ENCODE peak calls at places on chromosomes 6 and 20, in seven cellular contexts. Q is IMR-90, L is HCT116, D is body of pancreas, N is upper lobe of left lung, S is HepG2, X is A549. H is an unnamed sample.
A peak's percentile ranks its signal among the peaks of the same experiment; 100 is the strongest.

GRCh38 chr6:21321076-21321475 is 272.5 kb upstream of the SOX4 start:
- ATAC-seq in Q (no peak), L (no peak), D (no peak), N (no peak), S (no peak), X (no peak), H (no peak)

GRCh38 chr6:52495859-52496396 is 75.8 kb downstream of the EFHC1 start:
- ATAC-seq in Q (no peak), L (no peak), D (no peak), N (no peak), S (peak; percentile 14), X (no peak), H (no peak)

GRCh38 chr20:36461600-36462439 is 79.5 kb upstream of the MYL9 start:
- ATAC-seq in Q (peak; percentile 61), L (peak; percentile 52), D (peak; percentile 52), N (no peak), S (peak; percentile 13), X (peak; percentile 14), H (peak; percentile 54)

GRCh38 chr20:23725102-23725501 is 25.6 kb downstream of the CST1 start:
- ATAC-seq in Q (no peak), L (no peak), D (no peak), N (no peak), S (no peak), X (no peak), H (no peak)

GRCh38 chr6:151614630-151615029 is 120.8 kb downstream of the CCDC170 start:
- ATAC-seq in Q (no peak), L (no peak), D (no peak), N (no peak), S (no peak), X (no peak), H (no peak)

GRCh38 chr6:168937061-168937460 is 316.6 kb downstream of the THBS2 start:
- ATAC-seq in Q (peak; percentile 82), L (no peak), D (no peak), N (no peak), S (no peak), X (no peak), H (peak; percentile 65)

GRCh38 chr6:37524025-37524647 is 24.4 kb upstream of the CCDC167 start:
- ATAC-seq in Q (peak; percentile 75), L (no peak), D (no peak), N (no peak), S (no peak), X (peak; percentile 57), H (no peak)

GRCh38 chr6:46583711-46584110 is 68.9 kb downstream of the CYP39A1 start:
- ATAC-seq in Q (no peak), L (no peak), D (no peak), N (no peak), S (no peak), X (no peak), H (no peak)

GRCh38 chr6:168319279-168320051 is at the start of gene DACT2:
- ATAC-seq in Q (no peak), L (no peak), D (peak; percentile 45), N (peak; percentile 8), S (peak; percentile 28), X (peak; percentile 76), H (no peak)

GRCh38 chr20:37275125-37275524 is 13.5 kb upstream of the GHRH start:
- ATAC-seq in Q (no peak), L (no peak), D (no peak), N (no peak), S (peak; percentile 24), X (no peak), H (no peak)

GRCh38 chr20:58313366-58313765 is 3.9 kb downstream of the RAB22A start:
- ATAC-seq in Q (no peak), L (no peak), D (no peak), N (no peak), S (no peak), X (no peak), H (no peak)

GRCh38 chr20:53161473-53161872 is 189.3 kb downstream of the TSHZ2 start:
- ATAC-seq in Q (no peak), L (no peak), D (no peak), N (no peak), S (no peak), X (no peak), H (no peak)

DNA sequence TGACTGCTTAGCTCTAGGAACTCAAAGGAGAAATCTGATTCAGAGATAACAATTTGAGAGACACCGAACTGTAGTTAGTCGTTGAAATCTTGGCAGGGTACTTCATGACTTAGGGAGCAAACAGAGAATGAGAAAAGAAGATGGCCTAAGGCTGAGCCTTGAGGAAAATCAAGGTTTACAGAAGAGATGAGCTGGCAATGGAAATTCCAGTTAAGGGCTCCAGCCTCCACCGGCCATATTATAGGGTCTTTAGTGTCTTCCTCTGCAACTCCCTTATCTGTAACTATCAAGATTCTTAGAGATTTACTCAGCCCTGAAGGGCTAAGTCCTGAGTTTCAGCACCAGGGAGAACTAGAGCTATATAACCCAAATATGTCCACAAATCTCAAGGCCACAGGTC is 26.6 kb downstream of the KCNK17 start:
- ATAC-seq in Q (no peak), L (no peak), D (no peak), N (no peak), S (no peak), X (no peak), H (no peak)
- TF ChIP-seq POLR2A in Q (no peak), L (no peak), D (no peak), N (no peak), S (no peak), X (no peak), H (no peak)

GRCh38 chr20:59514554-59514953 is 89.8 kb upstream of the PHACTR3 start:
- ATAC-seq in Q (no peak), L (no peak), D (no peak), N (peak; percentile 35), S (no peak), X (no peak), H (no peak)

GRCh38 chr20:59515013-59515905 is 89.1 kb upstream of the PHACTR3 start:
- ATAC-seq in Q (peak; percentile 96), L (peak; percentile 94), D (peak; percentile 88), N (peak; percentile 72), S (peak; percentile 97), X (peak; percentile 97), H (peak; percentile 70)

GRCh38 chr20:59518881-59519706 is 85.2 kb upstream of the PHACTR3 start:
- ATAC-seq in Q (peak; percentile 90), L (peak; percentile 81), D (peak; percentile 74), N (peak; percentile 56), S (peak; percentile 85), X (peak; percentile 88), H (no peak)

GRCh38 chr20:59519707-59520014 is 84.7 kb upstream of the PHACTR3 start:
- ATAC-seq in Q (no peak), L (no peak), D (no peak), N (no peak), S (no peak), X (no peak), H (no peak)

GRCh38 chr20:59515906-59516209 is 88.5 kb upstream of the PHACTR3 start:
- ATAC-seq in Q (no peak), L (no peak), D (no peak), N (no peak), S (no peak), X (no peak), H (no peak)
- TF ChIP-seq CTCF in Q (no peak), L (no peak), D (no peak), N (no peak), S (no peak), X (no peak), H (no peak)

GRCh38 chr6:17729223-17730077 is 22.7 kb upstream of the NUP153 start:
- ATAC-seq in Q (no peak), L (peak; percentile 58), D (no peak), N (no peak), S (no peak), X (no peak), H (no peak)
- H3K4me1 ChIP-seq in Q (peaks cover 4% of the 10 kb centered on the region), L (no peaks in the 10 kb centered on the region), D (no peaks in the 10 kb centered on the region), N (no peaks in the 10 kb centered on the region), S (peaks cover 21% of the 10 kb centered on the region), X (no peaks in the 10 kb centered on the region), H (no peaks in the 10 kb centered on the region)

DNA sequence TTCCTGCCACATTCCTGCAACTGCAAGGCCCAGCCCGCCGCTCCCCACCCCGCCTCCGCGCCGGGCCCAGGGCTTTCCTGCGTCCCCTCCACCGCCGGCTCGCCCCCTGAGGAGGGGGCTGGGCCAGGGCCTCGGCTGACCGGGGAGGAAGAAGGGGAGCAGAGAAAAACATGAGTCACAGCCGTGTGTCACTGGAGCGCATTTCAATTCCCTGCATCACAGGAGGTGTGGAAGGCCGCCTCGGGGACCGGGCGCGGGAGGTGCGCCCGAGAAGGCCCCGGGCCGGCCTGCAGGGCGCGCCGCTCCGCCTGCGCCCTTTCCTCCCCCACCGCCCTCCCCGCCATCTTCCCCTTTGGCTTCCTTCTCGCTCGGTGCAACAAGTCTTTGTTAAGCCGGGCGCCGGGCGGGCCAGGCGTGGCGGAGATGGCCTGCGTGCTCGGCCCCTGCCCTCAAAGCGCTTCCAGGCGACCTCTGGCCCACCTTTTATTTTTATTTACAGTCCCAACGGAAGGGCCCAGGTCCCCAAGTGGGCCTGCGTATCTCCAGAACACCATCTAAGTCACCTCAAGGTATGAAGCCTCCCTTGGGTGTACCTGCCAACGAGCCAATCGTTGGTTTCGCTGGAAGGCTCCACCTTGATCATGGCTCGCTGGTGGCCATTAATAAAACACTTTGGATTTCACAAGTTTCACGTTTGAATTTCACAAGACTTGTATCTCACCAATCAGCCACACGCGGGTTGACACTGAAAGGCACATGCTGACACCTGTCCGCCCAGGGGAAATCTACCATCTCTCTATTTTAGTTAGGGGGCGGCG is 859 bp upstream of the HMGA1 start:
- ATAC-seq in Q (peak; percentile 36), L (peak; percentile 53), D (peak; percentile 23), N (peak; percentile 69), S (no peak), X (peak; percentile 74), H (peak; percentile 37)
- TF ChIP-seq POLR2A in Q (peak; percentile 82), L (no peak), D (peak; percentile 12), N (no peak), S (no peak), X (peak; percentile 21), H (peak; percentile 25)

DNA sequence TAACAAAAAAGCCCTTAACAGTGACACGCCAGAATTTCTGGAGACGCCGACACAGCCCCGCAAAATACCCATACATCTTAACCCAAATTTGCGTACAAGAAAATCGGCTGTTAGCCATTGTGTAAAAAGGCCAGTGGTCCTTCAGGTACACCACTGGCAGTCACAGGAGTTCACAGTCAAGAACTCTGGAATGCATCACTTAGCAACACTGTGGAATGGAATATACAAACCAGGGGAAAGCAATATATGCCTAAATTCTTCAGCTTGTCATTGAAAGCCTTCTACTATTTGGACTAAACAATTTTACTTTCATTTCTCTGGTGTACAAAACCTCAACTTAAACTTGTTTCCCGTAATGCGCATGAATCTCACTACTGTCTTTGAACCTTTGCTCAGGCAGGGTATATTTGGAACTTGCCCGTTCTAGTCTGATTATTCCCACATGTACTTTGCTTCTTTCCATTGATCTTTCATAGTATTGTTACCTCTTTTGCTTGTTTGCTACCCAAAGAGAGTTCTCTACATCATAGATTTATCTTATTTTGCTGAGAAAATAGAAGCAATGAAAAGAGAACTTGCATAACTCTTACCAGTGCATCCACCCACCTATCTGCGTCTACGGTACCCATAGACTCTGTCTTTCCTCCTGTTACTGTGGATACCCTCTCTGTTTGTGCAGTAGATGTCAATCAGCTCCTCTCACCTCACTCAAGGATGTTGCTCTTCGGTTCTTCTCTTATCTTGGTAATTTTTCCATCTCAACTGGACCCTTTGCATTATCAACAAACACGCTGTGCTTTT is at the start of gene ARMH2:
- ATAC-seq in Q (peak; percentile 62), L (no peak), D (no peak), N (no peak), S (peak; percentile 52), X (no peak), H (no peak)
- TF ChIP-seq CTCF in Q (no peak), L (no peak), D (no peak), N (no peak), S (no peak), X (no peak), H (no peak)

GRCh38 chr6:14863896-14864850 is 381.7 kb upstream of the JARID2 start:
- ATAC-seq in Q (no peak), L (peak; percentile 71), D (no peak), N (no peak), S (peak; percentile 88), X (peak; percentile 67), H (no peak)
- H3K4me1 ChIP-seq in Q (peaks cover 11% of the 10 kb centered on the region), L (no peaks in the 10 kb centered on the region), D (no peaks in the 10 kb centered on the region), N (peaks cover 8% of the 10 kb centered on the region), S (no peaks in the 10 kb centered on the region), X (no peaks in the 10 kb centered on the region), H (peaks cover 21% of the 10 kb centered on the region)